ENCODE peak calls at places on chromosomes 1 and 21, in four cellular contexts. F is T1000, Z is ELF-1, V is EL. W is an unnamed sample.

GRCh38 chr1:234272656-234273312 is 100.5 kb upstream of the COA6 start:
- DNase-seq in F (no peak), Z (no peak), V (no peak), W (no peak)

GRCh38 chr21:15289246-15289645 is 224.4 kb upstream of the NRIP1 start:
- DNase-seq in F (no peak), Z (no peak), V (no peak), W (no peak)

GRCh38 chr1:222097646-222098045 is 355.8 kb upstream of the DUSP10 start:
- DNase-seq in F (no peak), Z (no peak), V (no peak), W (no peak)

GRCh38 chr1:8283058-8283884 is 34.6 kb upstream of the SLC45A1 start:
- DNase-seq in F (no peak), Z (no peak), V (no peak), W (no peak)

GRCh38 chr21:42456457-42456856 is 39.6 kb downstream of the RSPH1 start:
- DNase-seq in F (no peak), Z (no peak), V (no peak), W (no peak)

GRCh38 chr1:204477036-204477740 is 17.4 kb downstream of the PIK3C2B start:
- DNase-seq in F (no peak), Z (no peak), V (peak), W (no peak)

GRCh38 chr1:46401964-46402626 is 8.0 kb downstream of the FAAH start:
- DNase-seq in F (no peak), Z (peak), V (peak), W (peak)

GRCh38 chr21:39104911-39105310 is 78.3 kb downstream of the PSMG1 start:
- DNase-seq in F (no peak), Z (no peak), V (no peak), W (no peak)

GRCh38 chr1:164858233-164858632 is 299.2 kb downstream of the PBX1 start:
- DNase-seq in F (no peak), Z (peak), V (no peak), W (no peak)

GRCh38 chr21:39647476-39647875 is 34.7 kb downstream of the B3GALT5 start:
- DNase-seq in F (no peak), Z (peak), V (peak), W (no peak)

GRCh38 chr1:192974701-192975100 is 84.5 kb downstream of the UCHL5 start:
- DNase-seq in F (no peak), Z (no peak), V (peak), W (peak)

GRCh38 chr1:216461466-216461865 is 38.2 kb upstream of the USH2A start:
- DNase-seq in F (no peak), Z (no peak), V (peak), W (no peak)

GRCh38 chr1:118154220-118154619 is 30.8 kb downstream of the SPAG17 start:
- DNase-seq in F (no peak), Z (no peak), V (no peak), W (no peak)

GRCh38 chr21:31731802-31732537 is at the start of gene SCAF4:
- DNase-seq in F (peak), Z (peak), V (peak), W (no peak)

GRCh38 chr1:100860397-100860991 is 34.1 kb downstream of the EXTL2 start:
- DNase-seq in F (no peak), Z (no peak), V (peak), W (no peak)

GRCh38 chr1:243288062-243288461 is 32.2 kb downstream of the SDCCAG8 start:
- DNase-seq in F (no peak), Z (no peak), V (no peak), W (no peak)

GRCh38 chr1:81406292-81406691 is 394.4 kb upstream of the ADGRL2 start:
- DNase-seq in F (no peak), Z (no peak), V (no peak), W (no peak)

GRCh38 chr1:209319549-209319948 is 264.0 kb upstream of the CAMK1G start:
- DNase-seq in F (peak), Z (no peak), V (peak), W (peak)

GRCh38 chr1:109792056-109792831 is 28.5 kb upstream of the EPS8L3 start:
- DNase-seq in F (peak), Z (peak), V (peak), W (no peak)

GRCh38 chr1:119409731-119410130 is 5.2 kb upstream of the HSD3B2 start:
- DNase-seq in F (no peak), Z (no peak), V (peak), W (no peak)